ENCODE peak calls at places on chromosomes 11 and 22, in five cellular contexts. One of them, this sample, is unnamed.

GRCh38 chr22:44628856-44629255 is 73.1 kb upstream of the PRR5 start:
- DNase-seq in HTR-8/SVneo: no peak
- DNase-seq in SW 1271: no peak
- DNase-seq in stimulated activated CD4-positive, alpha-beta T cell treated with anti-CD3 and anti-CD28 coated beads, Interleukin-1b, Interleukin-23, amount 100 ng/mL, for 24 hours: no peak
- DNase-seq in epithelial cell of esophagus: no peak
- DNase-seq in this sample: no peak

GRCh38 chr11:85307381-85307780 is 319.8 kb downstream of the DLG2 start:
- DNase-seq in HTR-8/SVneo: no peak
- DNase-seq in SW 1271: no peak
- DNase-seq in stimulated activated CD4-positive, alpha-beta T cell treated with anti-CD3 and anti-CD28 coated beads, Interleukin-1b, Interleukin-23, amount 100 ng/mL, for 24 hours: no peak
- DNase-seq in epithelial cell of esophagus: no peak
- DNase-seq in this sample: no peak

GRCh38 chr11:16924826-16925494 is 89.3 kb downstream of the PLEKHA7 start:
- DNase-seq in HTR-8/SVneo: peak
- DNase-seq in SW 1271: no peak
- DNase-seq in stimulated activated CD4-positive, alpha-beta T cell treated with anti-CD3 and anti-CD28 coated beads, Interleukin-1b, Interleukin-23, amount 100 ng/mL, for 24 hours: no peak
- DNase-seq in epithelial cell of esophagus: peak
- DNase-seq in this sample: peak

GRCh38 chr22:44821741-44822425 is 69.5 kb downstream of the ARHGAP8 start:
- DNase-seq in HTR-8/SVneo: no peak
- DNase-seq in SW 1271: no peak
- DNase-seq in stimulated activated CD4-positive, alpha-beta T cell treated with anti-CD3 and anti-CD28 coated beads, Interleukin-1b, Interleukin-23, amount 100 ng/mL, for 24 hours: no peak
- DNase-seq in epithelial cell of esophagus: no peak
- DNase-seq in this sample: no peak

GRCh38 chr11:17645190-17645970 is 74.0 kb upstream of the MYOD1 start:
- DNase-seq in HTR-8/SVneo: no peak
- DNase-seq in SW 1271: no peak
- DNase-seq in stimulated activated CD4-positive, alpha-beta T cell treated with anti-CD3 and anti-CD28 coated beads, Interleukin-1b, Interleukin-23, amount 100 ng/mL, for 24 hours: no peak
- DNase-seq in epithelial cell of esophagus: no peak
- DNase-seq in this sample: no peak

GRCh38 chr22:17400305-17400704 is 31.0 kb downstream of the CECR2 start:
- DNase-seq in HTR-8/SVneo: no peak
- DNase-seq in SW 1271: no peak
- DNase-seq in stimulated activated CD4-positive, alpha-beta T cell treated with anti-CD3 and anti-CD28 coated beads, Interleukin-1b, Interleukin-23, amount 100 ng/mL, for 24 hours: no peak
- DNase-seq in epithelial cell of esophagus: peak
- DNase-seq in this sample: no peak

GRCh38 chr11:114886644-114887259 is 208.4 kb downstream of the NXPE2 start:
- DNase-seq in HTR-8/SVneo: no peak
- DNase-seq in SW 1271: no peak
- DNase-seq in stimulated activated CD4-positive, alpha-beta T cell treated with anti-CD3 and anti-CD28 coated beads, Interleukin-1b, Interleukin-23, amount 100 ng/mL, for 24 hours: no peak
- DNase-seq in epithelial cell of esophagus: peak
- DNase-seq in this sample: no peak

GRCh38 chr11:18987454-18988231 is 48.4 kb upstream of the MRGPRX1 start:
- DNase-seq in HTR-8/SVneo: peak
- DNase-seq in SW 1271: peak
- DNase-seq in stimulated activated CD4-positive, alpha-beta T cell treated with anti-CD3 and anti-CD28 coated beads, Interleukin-1b, Interleukin-23, amount 100 ng/mL, for 24 hours: no peak
- DNase-seq in epithelial cell of esophagus: peak
- DNase-seq in this sample: no peak

GRCh38 chr11:69001301-69002081 is 11.6 kb downstream of the MRGPRF start:
- DNase-seq in HTR-8/SVneo: no peak
- DNase-seq in SW 1271: no peak
- DNase-seq in stimulated activated CD4-positive, alpha-beta T cell treated with anti-CD3 and anti-CD28 coated beads, Interleukin-1b, Interleukin-23, amount 100 ng/mL, for 24 hours: no peak
- DNase-seq in epithelial cell of esophagus: no peak
- DNase-seq in this sample: no peak